ENCODE peak calls at places on chromosome 21, in four cellular contexts. One of them, this sample, is unnamed.

GRCh38 chr21:40118527-40118926 is 251.3 kb downstream of the PCP4 start:
- DNase-seq in epithelial cell of esophagus: peak
- DNase-seq in hepatocyte: no peak
- DNase-seq in AG09319: no peak
- DNase-seq in this sample: no peak

GRCh38 chr21:33419538-33420123 is 16.4 kb downstream of the IFNGR2 start:
- DNase-seq in epithelial cell of esophagus: peak
- DNase-seq in hepatocyte: no peak
- DNase-seq in AG09319: peak
- DNase-seq in this sample: no peak

GRCh38 chr21:36250423-36251075 is 69.4 kb upstream of the MORC3 start:
- DNase-seq in epithelial cell of esophagus: no peak
- DNase-seq in hepatocyte: no peak
- DNase-seq in AG09319: no peak
- DNase-seq in this sample: no peak

GRCh38 chr21:16419188-16419874 is 689.5 kb downstream of the USP25 start:
- DNase-seq in epithelial cell of esophagus: peak
- DNase-seq in hepatocyte: peak
- DNase-seq in AG09319: peak
- DNase-seq in this sample: peak

GRCh38 chr21:35229290-35229689 is 180.2 kb upstream of the RUNX1 start:
- DNase-seq in epithelial cell of esophagus: no peak
- DNase-seq in hepatocyte: no peak
- DNase-seq in AG09319: no peak
- DNase-seq in this sample: no peak

GRCh38 chr21:34835526-34835925 is 166.7 kb downstream of the CLIC6 start:
- DNase-seq in epithelial cell of esophagus: no peak
- DNase-seq in hepatocyte: no peak
- DNase-seq in AG09319: peak
- DNase-seq in this sample: no peak

GRCh38 chr21:35294231-35294898 is 245.3 kb upstream of the RUNX1 start:
- DNase-seq in epithelial cell of esophagus: peak
- DNase-seq in hepatocyte: peak
- DNase-seq in AG09319: no peak
- DNase-seq in this sample: no peak

GRCh38 chr21:36429672-36430546 is 44.7 kb downstream of the CHAF1B start:
- DNase-seq in epithelial cell of esophagus: peak
- DNase-seq in hepatocyte: peak
- DNase-seq in AG09319: peak
- DNase-seq in this sample: peak

GRCh38 chr21:35873441-35873840 is 186.9 kb downstream of the SETD4 start:
- DNase-seq in epithelial cell of esophagus: no peak
- DNase-seq in hepatocyte: no peak
- DNase-seq in AG09319: no peak
- DNase-seq in this sample: no peak

GRCh38 chr21:14479387-14479786 is 66.7 kb downstream of the SAMSN1 start:
- DNase-seq in epithelial cell of esophagus: no peak
- DNase-seq in hepatocyte: peak
- DNase-seq in AG09319: no peak
- DNase-seq in this sample: no peak

GRCh38 chr21:38995755-38996154 is 187.5 kb downstream of the PSMG1 start:
- DNase-seq in epithelial cell of esophagus: no peak
- DNase-seq in hepatocyte: no peak
- DNase-seq in AG09319: no peak
- DNase-seq in this sample: no peak

GRCh38 chr21:34345892-34346291 is 17.9 kb upstream of the KCNE2 start:
- DNase-seq in epithelial cell of esophagus: no peak
- DNase-seq in hepatocyte: no peak
- DNase-seq in AG09319: no peak
- DNase-seq in this sample: no peak

GRCh38 chr21:27366846-27367245 is 400.0 kb upstream of the ADAMTS5 start:
- DNase-seq in epithelial cell of esophagus: no peak
- DNase-seq in hepatocyte: peak
- DNase-seq in AG09319: no peak
- DNase-seq in this sample: no peak

GRCh38 chr21:17003221-17003620 is 509.6 kb upstream of the CXADR start:
- DNase-seq in epithelial cell of esophagus: peak
- DNase-seq in hepatocyte: no peak
- DNase-seq in AG09319: peak
- DNase-seq in this sample: no peak

GRCh38 chr21:34885636-34886553 is 163.2 kb downstream of the RUNX1 start:
- DNase-seq in epithelial cell of esophagus: peak
- DNase-seq in hepatocyte: peak
- DNase-seq in AG09319: no peak
- DNase-seq in this sample: no peak

GRCh38 chr21:46108827-46109226 is 10.9 kb downstream of the COL6A2 start:
- DNase-seq in epithelial cell of esophagus: no peak
- DNase-seq in hepatocyte: no peak
- DNase-seq in AG09319: no peak
- DNase-seq in this sample: no peak

GRCh38 chr21:46035809-46036695 is 54.5 kb downstream of the COL6A1 start:
- DNase-seq in epithelial cell of esophagus: no peak
- DNase-seq in hepatocyte: peak
- DNase-seq in AG09319: no peak
- DNase-seq in this sample: peak

GRCh38 chr21:20270365-20271055 is 727.7 kb upstream of the NCAM2 start:
- DNase-seq in epithelial cell of esophagus: no peak
- DNase-seq in hepatocyte: no peak
- DNase-seq in AG09319: no peak
- DNase-seq in this sample: no peak

GRCh38 chr21:29490016-29490415 is 191.3 kb downstream of the BACH1 start:
- DNase-seq in epithelial cell of esophagus: no peak
- DNase-seq in hepatocyte: no peak
- DNase-seq in AG09319: no peak
- DNase-seq in this sample: no peak

GRCh38 chr21:29481641-29482040 is 182.9 kb downstream of the BACH1 start:
- DNase-seq in epithelial cell of esophagus: no peak
- DNase-seq in hepatocyte: no peak
- DNase-seq in AG09319: no peak
- DNase-seq in this sample: no peak

GRCh38 chr21:29487154-29487553 is 188.4 kb downstream of the BACH1 start:
- DNase-seq in epithelial cell of esophagus: no peak
- DNase-seq in hepatocyte: no peak
- DNase-seq in AG09319: no peak
- DNase-seq in this sample: no peak

GRCh38 chr21:29481081-29481480 is 182.4 kb downstream of the BACH1 start:
- DNase-seq in epithelial cell of esophagus: no peak
- DNase-seq in hepatocyte: no peak
- DNase-seq in AG09319: no peak
- DNase-seq in this sample: no peak

DNA sequence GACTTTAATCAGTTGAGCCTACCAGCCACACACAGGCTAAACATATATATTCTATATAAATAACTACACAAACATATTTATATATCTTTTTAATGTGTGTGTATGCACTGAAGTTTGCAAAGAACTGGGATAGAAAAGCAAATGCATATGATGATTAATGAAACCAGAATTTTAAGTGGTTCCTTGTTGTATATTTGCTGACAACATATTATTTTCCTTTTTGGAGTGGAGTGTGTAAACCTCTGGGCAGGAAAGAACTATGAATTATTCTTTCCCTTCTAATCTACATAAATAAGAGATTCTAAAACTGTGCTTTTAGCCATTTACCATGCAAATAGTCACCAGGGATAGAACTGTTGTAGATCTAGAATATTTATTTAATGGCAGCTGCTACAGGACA is 187.6 kb downstream of the BACH1 start:
- DNase-seq in epithelial cell of esophagus: no peak
- DNase-seq in hepatocyte: no peak
- DNase-seq in AG09319: no peak
- DNase-seq in this sample: no peak
- TF ChIP-seq CTCF in epithelial cell of esophagus: no peak
- TF ChIP-seq CTCF in hepatocyte: no peak
- TF ChIP-seq CTCF in AG09319: no peak
- TF ChIP-seq CTCF in this sample: no peak

GRCh38 chr21:37915941-37916794 is at the start of gene KCNJ6:
- DNase-seq in epithelial cell of esophagus: peak
- DNase-seq in hepatocyte: peak
- DNase-seq in AG09319: no peak
- DNase-seq in this sample: peak

GRCh38 chr21:37915516-37915915 is 741 bp downstream of the KCNJ6 start:
- DNase-seq in epithelial cell of esophagus: no peak
- DNase-seq in hepatocyte: peak
- DNase-seq in AG09319: no peak
- DNase-seq in this sample: no peak

GRCh38 chr21:37917612-37918011 is 1.4 kb upstream of the KCNJ6 start:
- DNase-seq in epithelial cell of esophagus: peak
- DNase-seq in hepatocyte: no peak
- DNase-seq in AG09319: no peak
- DNase-seq in this sample: no peak

GRCh38 chr21:37914211-37914900 is 1.9 kb downstream of the KCNJ6 start:
- DNase-seq in epithelial cell of esophagus: peak
- DNase-seq in hepatocyte: peak
- DNase-seq in AG09319: no peak
- DNase-seq in this sample: no peak

GRCh38 chr21:37916795-37917142 is 512 bp upstream of the KCNJ6 start:
- DNase-seq in epithelial cell of esophagus: no peak
- DNase-seq in hepatocyte: peak
- DNase-seq in AG09319: no peak
- DNase-seq in this sample: no peak
- TF ChIP-seq CTCF in epithelial cell of esophagus: no peak
- TF ChIP-seq CTCF in hepatocyte: no peak
- TF ChIP-seq CTCF in AG09319: no peak
- TF ChIP-seq CTCF in this sample: no peak

GRCh38 chr21:44455524-44456206 is 355 bp downstream of the LRRC3 start:
- DNase-seq in epithelial cell of esophagus: peak
- DNase-seq in hepatocyte: peak
- DNase-seq in AG09319: no peak
- DNase-seq in this sample: peak
- TF ChIP-seq CTCF in epithelial cell of esophagus: no peak
- TF ChIP-seq CTCF in hepatocyte: peak
- TF ChIP-seq CTCF in AG09319: peak
- TF ChIP-seq CTCF in this sample: peak

GRCh38 chr21:23858878-23859277 is 1748.4 kb downstream of the MRPL39 start:
- DNase-seq in epithelial cell of esophagus: no peak
- DNase-seq in hepatocyte: no peak
- DNase-seq in AG09319: no peak
- DNase-seq in this sample: no peak

GRCh38 chr21:23853796-23854379 is 1753.4 kb downstream of the MRPL39 start:
- DNase-seq in epithelial cell of esophagus: peak
- DNase-seq in hepatocyte: peak
- DNase-seq in AG09319: no peak
- DNase-seq in this sample: no peak
- TF ChIP-seq CTCF in epithelial cell of esophagus: no peak
- TF ChIP-seq CTCF in hepatocyte: peak
- TF ChIP-seq CTCF in AG09319: no peak
- TF ChIP-seq CTCF in this sample: peak

DNA sequence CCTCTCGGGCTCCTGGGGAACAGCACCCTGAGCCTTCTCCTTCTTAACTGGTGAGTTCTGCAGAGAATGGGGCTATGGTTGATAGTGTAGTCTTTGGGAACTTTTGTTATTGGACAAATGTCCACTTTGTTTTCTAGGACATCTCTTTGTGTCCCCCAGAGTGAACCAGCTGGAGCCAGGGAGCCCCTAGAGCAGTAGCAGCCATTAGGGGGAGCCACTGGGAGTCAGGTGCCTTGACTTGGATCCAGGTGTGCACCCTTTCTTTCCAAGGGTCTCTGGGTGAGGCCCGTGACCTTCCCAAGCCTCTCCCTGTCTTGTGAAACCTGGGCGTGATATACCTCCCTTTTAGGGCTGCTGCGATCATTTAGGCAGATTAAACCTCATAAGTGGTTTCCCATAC is 36.9 kb downstream of the ABCG1 start:
- DNase-seq in epithelial cell of esophagus: no peak
- DNase-seq in hepatocyte: no peak
- DNase-seq in AG09319: no peak
- DNase-seq in this sample: no peak
- TF ChIP-seq CTCF in epithelial cell of esophagus: no peak
- TF ChIP-seq CTCF in hepatocyte: no peak
- TF ChIP-seq CTCF in AG09319: no peak
- TF ChIP-seq CTCF in this sample: no peak

GRCh38 chr21:41861987-41862386 is 17.2 kb downstream of the PRDM15 start:
- DNase-seq in epithelial cell of esophagus: no peak
- DNase-seq in hepatocyte: no peak
- DNase-seq in AG09319: no peak
- DNase-seq in this sample: no peak
- TF ChIP-seq CTCF in epithelial cell of esophagus: no peak
- TF ChIP-seq CTCF in hepatocyte: no peak
- TF ChIP-seq CTCF in AG09319: no peak
- TF ChIP-seq CTCF in this sample: no peak

GRCh38 chr21:31988492-31989285 is 115.9 kb downstream of the HUNK start:
- DNase-seq in epithelial cell of esophagus: no peak
- DNase-seq in hepatocyte: no peak
- DNase-seq in AG09319: no peak
- DNase-seq in this sample: no peak

GRCh38 chr21:31987696-31988095 is 114.9 kb downstream of the HUNK start:
- DNase-seq in epithelial cell of esophagus: no peak
- DNase-seq in hepatocyte: peak
- DNase-seq in AG09319: no peak
- DNase-seq in this sample: no peak

GRCh38 chr21:31993826-31994791 is 121.3 kb downstream of the HUNK start:
- DNase-seq in epithelial cell of esophagus: no peak
- DNase-seq in hepatocyte: peak
- DNase-seq in AG09319: no peak
- DNase-seq in this sample: no peak

GRCh38 chr21:31992391-31992790 is 119.6 kb downstream of the HUNK start:
- DNase-seq in epithelial cell of esophagus: no peak
- DNase-seq in hepatocyte: no peak
- DNase-seq in AG09319: no peak
- DNase-seq in this sample: no peak

DNA sequence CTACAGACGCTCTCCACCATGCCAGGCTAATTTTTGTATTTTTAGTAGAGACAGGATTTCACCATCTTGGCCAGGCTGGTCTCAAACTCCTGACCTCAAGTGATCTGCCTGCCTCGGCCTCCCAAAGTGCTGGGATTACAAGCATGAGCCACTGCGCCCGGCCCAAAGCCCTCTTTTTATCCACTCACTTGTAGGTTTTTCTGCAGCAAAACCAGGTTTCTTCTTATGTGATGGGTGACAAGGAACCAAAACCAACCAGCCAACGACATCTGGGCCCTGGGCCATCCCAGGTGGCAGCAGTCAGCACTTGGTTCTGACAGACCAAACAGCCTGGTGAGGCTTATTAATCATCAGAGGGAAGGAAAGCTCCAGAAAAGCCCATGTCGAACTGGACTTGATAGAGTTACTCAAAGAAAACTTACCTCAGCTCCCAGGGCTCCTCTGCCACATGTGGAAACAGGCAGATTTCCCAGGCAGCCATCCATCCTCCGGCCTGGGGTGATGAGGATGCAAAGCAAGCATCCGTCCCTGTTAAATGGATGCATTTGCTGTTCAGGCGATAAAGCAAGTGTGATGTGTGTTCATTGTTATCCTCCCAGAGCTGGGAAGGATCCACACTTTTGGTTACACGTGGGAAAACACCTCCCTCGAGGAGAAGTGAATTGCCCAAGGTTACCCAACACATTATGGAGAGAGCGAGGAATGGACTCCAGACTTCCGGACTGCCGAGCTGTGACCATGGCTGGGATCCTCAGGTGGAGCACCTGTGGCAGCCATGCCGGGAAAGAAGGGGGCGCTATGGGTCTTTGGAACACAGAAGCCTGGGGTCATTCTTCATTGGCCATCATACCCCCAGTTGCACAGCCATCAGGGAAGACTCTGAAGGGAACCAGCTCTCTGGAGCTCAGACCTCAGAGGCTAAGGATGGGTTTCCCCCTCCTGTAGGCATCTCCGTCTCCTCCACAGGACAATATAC is 118.8 kb downstream of the HUNK start:
- DNase-seq in epithelial cell of esophagus: no peak
- DNase-seq in hepatocyte: no peak
- DNase-seq in AG09319: no peak
- DNase-seq in this sample: no peak
- TF ChIP-seq CTCF in epithelial cell of esophagus: no peak
- TF ChIP-seq CTCF in hepatocyte: no peak
- TF ChIP-seq CTCF in AG09319: no peak
- TF ChIP-seq CTCF in this sample: peak

This sample was measured in heart left ventricle.